ENCODE peak calls at places on chromosome X, in ten cellular contexts. One of them, this sample, is unnamed.

GRCh38 chrX:150037041-150037440 is 98.8 kb upstream of the EOLA2 start:
- DNase-seq in nucleus accumbens: no peak
- DNase-seq in GM13976: no peak
- DNase-seq in OCI-M1: no peak
- DNase-seq in occipital lobe: no peak
- DNase-seq in activated CD4-positive, alpha-beta T cell treated with anti-CD3 and anti-CD28 coated beads, Interleukin-2, amount 10 ng/mL, durations not matched to agents 7 days and 5 days: no peak
- DNase-seq in aorta: no peak
- DNase-seq in CD4-positive, CD25-positive, alpha-beta regulatory T cell: no peak
- DNase-seq in hypothalamus: no peak
- DNase-seq in stimulated activated CD4-positive, alpha-beta T cell treated with anti-CD3 and anti-CD28 coated beads, TNF-alpha, amount 100 ng/mL, for 1 hour: no peak
- DNase-seq in this sample: no peak

GRCh38 chrX:39883664-39884063 is 214.1 kb downstream of the BCOR start:
- DNase-seq in activated CD4-positive, alpha-beta T cell treated with anti-CD3 and anti-CD28 coated beads, Interleukin-2, amount 10 ng/mL, durations not matched to agents 7 days and 5 days: peak
- DNase-seq in occipital lobe: no peak
- DNase-seq in OCI-M1: no peak
- DNase-seq in CD4-positive, CD25-positive, alpha-beta regulatory T cell: no peak
- DNase-seq in hypothalamus: no peak
- DNase-seq in stimulated activated CD4-positive, alpha-beta T cell treated with anti-CD3 and anti-CD28 coated beads, TNF-alpha, amount 100 ng/mL, for 1 hour: no peak
- DNase-seq in GM13976: no peak
- DNase-seq in aorta: no peak
- DNase-seq in nucleus accumbens: no peak
- DNase-seq in this sample: no peak

GRCh38 chrX:149881081-149881711 is at the start of gene MAGEA8:
- DNase-seq in nucleus accumbens: no peak
- DNase-seq in GM13976: peak
- DNase-seq in CD4-positive, CD25-positive, alpha-beta regulatory T cell: no peak
- DNase-seq in stimulated activated CD4-positive, alpha-beta T cell treated with anti-CD3 and anti-CD28 coated beads, TNF-alpha, amount 100 ng/mL, for 1 hour: no peak
- DNase-seq in aorta: no peak
- DNase-seq in occipital lobe: no peak
- DNase-seq in activated CD4-positive, alpha-beta T cell treated with anti-CD3 and anti-CD28 coated beads, Interleukin-2, amount 10 ng/mL, durations not matched to agents 7 days and 5 days: no peak
- DNase-seq in hypothalamus: no peak
- DNase-seq in OCI-M1: no peak
- DNase-seq in this sample: no peak

GRCh38 chrX:45903781-45904201 is 641.4 kb downstream of the ZNF674 start:
- DNase-seq in stimulated activated CD4-positive, alpha-beta T cell treated with anti-CD3 and anti-CD28 coated beads, TNF-alpha, amount 100 ng/mL, for 1 hour: no peak
- DNase-seq in GM13976: no peak
- DNase-seq in CD4-positive, CD25-positive, alpha-beta regulatory T cell: no peak
- DNase-seq in aorta: no peak
- DNase-seq in OCI-M1: no peak
- DNase-seq in occipital lobe: no peak
- DNase-seq in activated CD4-positive, alpha-beta T cell treated with anti-CD3 and anti-CD28 coated beads, Interleukin-2, amount 10 ng/mL, durations not matched to agents 7 days and 5 days: no peak
- DNase-seq in hypothalamus: no peak
- DNase-seq in nucleus accumbens: no peak
- DNase-seq in this sample: no peak

GRCh38 chrX:7347465-7347864 is 199.5 kb upstream of the PUDP start:
- DNase-seq in nucleus accumbens: no peak
- DNase-seq in stimulated activated CD4-positive, alpha-beta T cell treated with anti-CD3 and anti-CD28 coated beads, TNF-alpha, amount 100 ng/mL, for 1 hour: no peak
- DNase-seq in CD4-positive, CD25-positive, alpha-beta regulatory T cell: no peak
- DNase-seq in aorta: no peak
- DNase-seq in activated CD4-positive, alpha-beta T cell treated with anti-CD3 and anti-CD28 coated beads, Interleukin-2, amount 10 ng/mL, durations not matched to agents 7 days and 5 days: no peak
- DNase-seq in OCI-M1: no peak
- DNase-seq in hypothalamus: no peak
- DNase-seq in GM13976: no peak
- DNase-seq in occipital lobe: no peak
- DNase-seq in this sample: no peak

GRCh38 chrX:15738686-15739016 is 581 bp downstream of the CA5B start:
- DNase-seq in aorta: no peak
- DNase-seq in nucleus accumbens: no peak
- DNase-seq in hypothalamus: no peak
- DNase-seq in stimulated activated CD4-positive, alpha-beta T cell treated with anti-CD3 and anti-CD28 coated beads, TNF-alpha, amount 100 ng/mL, for 1 hour: no peak
- DNase-seq in occipital lobe: no peak
- DNase-seq in CD4-positive, CD25-positive, alpha-beta regulatory T cell: peak
- DNase-seq in OCI-M1: no peak
- DNase-seq in activated CD4-positive, alpha-beta T cell treated with anti-CD3 and anti-CD28 coated beads, Interleukin-2, amount 10 ng/mL, durations not matched to agents 7 days and 5 days: peak
- DNase-seq in GM13976: no peak
- DNase-seq in this sample: no peak

GRCh38 chrX:40169193-40170086 is 71.7 kb upstream of the BCOR start:
- DNase-seq in nucleus accumbens: no peak
- DNase-seq in activated CD4-positive, alpha-beta T cell treated with anti-CD3 and anti-CD28 coated beads, Interleukin-2, amount 10 ng/mL, durations not matched to agents 7 days and 5 days: peak
- DNase-seq in stimulated activated CD4-positive, alpha-beta T cell treated with anti-CD3 and anti-CD28 coated beads, TNF-alpha, amount 100 ng/mL, for 1 hour: peak
- DNase-seq in aorta: no peak
- DNase-seq in hypothalamus: no peak
- DNase-seq in occipital lobe: no peak
- DNase-seq in CD4-positive, CD25-positive, alpha-beta regulatory T cell: peak
- DNase-seq in GM13976: peak
- DNase-seq in OCI-M1: peak
- DNase-seq in this sample: peak

GRCh38 chrX:148659481-148659880 is 159.1 kb downstream of the AFF2 start:
- DNase-seq in activated CD4-positive, alpha-beta T cell treated with anti-CD3 and anti-CD28 coated beads, Interleukin-2, amount 10 ng/mL, durations not matched to agents 7 days and 5 days: no peak
- DNase-seq in GM13976: no peak
- DNase-seq in nucleus accumbens: no peak
- DNase-seq in hypothalamus: no peak
- DNase-seq in OCI-M1: peak
- DNase-seq in stimulated activated CD4-positive, alpha-beta T cell treated with anti-CD3 and anti-CD28 coated beads, TNF-alpha, amount 100 ng/mL, for 1 hour: no peak
- DNase-seq in occipital lobe: no peak
- DNase-seq in CD4-positive, CD25-positive, alpha-beta regulatory T cell: no peak
- DNase-seq in aorta: no peak
- DNase-seq in this sample: no peak

GRCh38 chrX:110015027-110015426 is 12.1 kb downstream of the TMEM164 start:
- DNase-seq in aorta: no peak
- DNase-seq in occipital lobe: no peak
- DNase-seq in stimulated activated CD4-positive, alpha-beta T cell treated with anti-CD3 and anti-CD28 coated beads, TNF-alpha, amount 100 ng/mL, for 1 hour: no peak
- DNase-seq in CD4-positive, CD25-positive, alpha-beta regulatory T cell: no peak
- DNase-seq in GM13976: no peak
- DNase-seq in activated CD4-positive, alpha-beta T cell treated with anti-CD3 and anti-CD28 coated beads, Interleukin-2, amount 10 ng/mL, durations not matched to agents 7 days and 5 days: no peak
- DNase-seq in hypothalamus: no peak
- DNase-seq in nucleus accumbens: no peak
- DNase-seq in OCI-M1: no peak
- DNase-seq in this sample: no peak

GRCh38 chrX:120840826-120841225 is 34.8 kb downstream of the CT47B1 start:
- DNase-seq in aorta: no peak
- DNase-seq in OCI-M1: peak
- DNase-seq in occipital lobe: no peak
- DNase-seq in activated CD4-positive, alpha-beta T cell treated with anti-CD3 and anti-CD28 coated beads, Interleukin-2, amount 10 ng/mL, durations not matched to agents 7 days and 5 days: no peak
- DNase-seq in nucleus accumbens: no peak
- DNase-seq in CD4-positive, CD25-positive, alpha-beta regulatory T cell: no peak
- DNase-seq in hypothalamus: no peak
- DNase-seq in stimulated activated CD4-positive, alpha-beta T cell treated with anti-CD3 and anti-CD28 coated beads, TNF-alpha, amount 100 ng/mL, for 1 hour: no peak
- DNase-seq in GM13976: no peak
- DNase-seq in this sample: no peak

GRCh38 chrX:52425710-52426245 is 57.0 kb downstream of the XAGE2 start:
- DNase-seq in CD4-positive, CD25-positive, alpha-beta regulatory T cell: no peak
- DNase-seq in OCI-M1: no peak
- DNase-seq in occipital lobe: no peak
- DNase-seq in nucleus accumbens: no peak
- DNase-seq in activated CD4-positive, alpha-beta T cell treated with anti-CD3 and anti-CD28 coated beads, Interleukin-2, amount 10 ng/mL, durations not matched to agents 7 days and 5 days: no peak
- DNase-seq in aorta: no peak
- DNase-seq in GM13976: no peak
- DNase-seq in hypothalamus: no peak
- DNase-seq in stimulated activated CD4-positive, alpha-beta T cell treated with anti-CD3 and anti-CD28 coated beads, TNF-alpha, amount 100 ng/mL, for 1 hour: no peak
- DNase-seq in this sample: no peak

GRCh38 chrX:139126493-139126892 is 404.0 kb upstream of the F9 start:
- DNase-seq in occipital lobe: no peak
- DNase-seq in activated CD4-positive, alpha-beta T cell treated with anti-CD3 and anti-CD28 coated beads, Interleukin-2, amount 10 ng/mL, durations not matched to agents 7 days and 5 days: peak
- DNase-seq in aorta: no peak
- DNase-seq in nucleus accumbens: no peak
- DNase-seq in stimulated activated CD4-positive, alpha-beta T cell treated with anti-CD3 and anti-CD28 coated beads, TNF-alpha, amount 100 ng/mL, for 1 hour: no peak
- DNase-seq in hypothalamus: no peak
- DNase-seq in CD4-positive, CD25-positive, alpha-beta regulatory T cell: no peak
- DNase-seq in OCI-M1: peak
- DNase-seq in GM13976: peak
- DNase-seq in this sample: peak

GRCh38 chrX:39773923-39774803 is 323.6 kb downstream of the BCOR start:
- DNase-seq in aorta: no peak
- DNase-seq in OCI-M1: peak
- DNase-seq in hypothalamus: no peak
- DNase-seq in activated CD4-positive, alpha-beta T cell treated with anti-CD3 and anti-CD28 coated beads, Interleukin-2, amount 10 ng/mL, durations not matched to agents 7 days and 5 days: peak
- DNase-seq in CD4-positive, CD25-positive, alpha-beta regulatory T cell: peak
- DNase-seq in GM13976: no peak
- DNase-seq in nucleus accumbens: no peak
- DNase-seq in occipital lobe: no peak
- DNase-seq in stimulated activated CD4-positive, alpha-beta T cell treated with anti-CD3 and anti-CD28 coated beads, TNF-alpha, amount 100 ng/mL, for 1 hour: peak
- DNase-seq in this sample: no peak

GRCh38 chrX:72125331-72126047 is 6.2 kb downstream of the RTL5 start:
- DNase-seq in hypothalamus: no peak
- DNase-seq in aorta: no peak
- DNase-seq in stimulated activated CD4-positive, alpha-beta T cell treated with anti-CD3 and anti-CD28 coated beads, TNF-alpha, amount 100 ng/mL, for 1 hour: no peak
- DNase-seq in occipital lobe: no peak
- DNase-seq in activated CD4-positive, alpha-beta T cell treated with anti-CD3 and anti-CD28 coated beads, Interleukin-2, amount 10 ng/mL, durations not matched to agents 7 days and 5 days: no peak
- DNase-seq in nucleus accumbens: no peak
- DNase-seq in CD4-positive, CD25-positive, alpha-beta regulatory T cell: no peak
- DNase-seq in GM13976: no peak
- DNase-seq in OCI-M1: peak
- DNase-seq in this sample: no peak

GRCh38 chrX:13046035-13046851 is 1.8 kb upstream of the FAM9C start:
- DNase-seq in GM13976: no peak
- DNase-seq in OCI-M1: no peak
- DNase-seq in hypothalamus: no peak
- DNase-seq in CD4-positive, CD25-positive, alpha-beta regulatory T cell: no peak
- DNase-seq in stimulated activated CD4-positive, alpha-beta T cell treated with anti-CD3 and anti-CD28 coated beads, TNF-alpha, amount 100 ng/mL, for 1 hour: no peak
- DNase-seq in aorta: no peak
- DNase-seq in activated CD4-positive, alpha-beta T cell treated with anti-CD3 and anti-CD28 coated beads, Interleukin-2, amount 10 ng/mL, durations not matched to agents 7 days and 5 days: no peak
- DNase-seq in occipital lobe: no peak
- DNase-seq in nucleus accumbens: no peak
- DNase-seq in this sample: no peak

GRCh38 chrX:54386314-54386713 is 28.5 kb upstream of the WNK3 start:
- DNase-seq in aorta: no peak
- DNase-seq in CD4-positive, CD25-positive, alpha-beta regulatory T cell: no peak
- DNase-seq in hypothalamus: no peak
- DNase-seq in nucleus accumbens: no peak
- DNase-seq in occipital lobe: no peak
- DNase-seq in GM13976: no peak
- DNase-seq in OCI-M1: no peak
- DNase-seq in stimulated activated CD4-positive, alpha-beta T cell treated with anti-CD3 and anti-CD28 coated beads, TNF-alpha, amount 100 ng/mL, for 1 hour: no peak
- DNase-seq in activated CD4-positive, alpha-beta T cell treated with anti-CD3 and anti-CD28 coated beads, Interleukin-2, amount 10 ng/mL, durations not matched to agents 7 days and 5 days: no peak
- DNase-seq in this sample: no peak

This sample was measured in germinal center.